ENCODE peak calls at places on chromosome 10, in eight cellular contexts. K is GM23248, I is spleen, Y is pancreas, G is MM.1S, O is PC-9, Z is upper lobe of right lung, N is psoas muscle. D is an unnamed sample. For H3K4me1, the result is how much of the 10 kb centered on the place peaks cover.

GRCh38 chr10:116278832-116279231 is 5.8 kb upstream of the GFRA1 start:
- DNase-seq in Z (no peak), Y (no peak), G (no peak), N (no peak), I (no peak), O (no peak), K (peak), D (no peak)

GRCh38 chr10:11046766-11047165 is 29.1 kb downstream of the CELF2 start:
- DNase-seq in Z (no peak), K (peak), O (no peak), I (no peak), Y (no peak), G (no peak), N (no peak), D (no peak)

GRCh38 chr10:114623661-114624294 is 34.3 kb downstream of the ABLIM1 start:
- DNase-seq in Z (no peak), I (no peak), O (peak), N (no peak), Y (peak), K (peak), G (no peak), D (no peak)

GRCh38 chr10:43230909-43231522 is 35.8 kb downstream of the RASGEF1A start:
- DNase-seq in G (no peak), Y (peak), K (no peak), Z (peak), I (peak), O (no peak), N (no peak), D (no peak)

GRCh38 chr10:124145109-124145860 is 51.9 kb upstream of the CHST15 start:
- DNase-seq in I (peak), Y (peak), Z (peak), K (no peak), O (peak), N (peak), G (no peak), D (no peak)

GRCh38 chr10:47182934-47183725 is 116.9 kb upstream of the GDF10 start:
- DNase-seq in G (no peak), N (no peak), I (peak), O (no peak), K (no peak), Z (peak), Y (no peak), D (no peak)

GRCh38 chr10:98446121-98446655 is 547 bp downstream of the HPS1 start:
- DNase-seq in O (peak), G (peak), N (no peak), K (peak), I (peak), Y (peak), Z (peak), D (no peak)

GRCh38 chr10:59126992-59127391 is 49.5 kb upstream of the PHYHIPL start:
- DNase-seq in G (no peak), I (no peak), Y (no peak), K (no peak), Z (no peak), N (no peak), O (no peak), D (no peak)

GRCh38 chr10:79087721-79088120 is 19.0 kb downstream of the ZMIZ1 start:
- DNase-seq in N (no peak), K (no peak), I (no peak), G (no peak), Y (no peak), Z (no peak), O (no peak), D (no peak)

GRCh38 chr10:79082631-79083581 is 14.1 kb downstream of the ZMIZ1 start:
- DNase-seq in O (no peak), I (peak), G (no peak), N (no peak), Y (no peak), Z (no peak), K (no peak), D (no peak)

GRCh38 chr10:79086822-79087221 is 18.1 kb downstream of the ZMIZ1 start:
- DNase-seq in O (no peak), G (no peak), Y (no peak), I (no peak), K (no peak), N (no peak), Z (no peak), D (no peak)

GRCh38 chr10:79084012-79084971 is 15.5 kb downstream of the ZMIZ1 start:
- DNase-seq in G (peak), K (peak), I (peak), O (peak), N (peak), Y (peak), Z (peak), D (no peak)

DNA sequence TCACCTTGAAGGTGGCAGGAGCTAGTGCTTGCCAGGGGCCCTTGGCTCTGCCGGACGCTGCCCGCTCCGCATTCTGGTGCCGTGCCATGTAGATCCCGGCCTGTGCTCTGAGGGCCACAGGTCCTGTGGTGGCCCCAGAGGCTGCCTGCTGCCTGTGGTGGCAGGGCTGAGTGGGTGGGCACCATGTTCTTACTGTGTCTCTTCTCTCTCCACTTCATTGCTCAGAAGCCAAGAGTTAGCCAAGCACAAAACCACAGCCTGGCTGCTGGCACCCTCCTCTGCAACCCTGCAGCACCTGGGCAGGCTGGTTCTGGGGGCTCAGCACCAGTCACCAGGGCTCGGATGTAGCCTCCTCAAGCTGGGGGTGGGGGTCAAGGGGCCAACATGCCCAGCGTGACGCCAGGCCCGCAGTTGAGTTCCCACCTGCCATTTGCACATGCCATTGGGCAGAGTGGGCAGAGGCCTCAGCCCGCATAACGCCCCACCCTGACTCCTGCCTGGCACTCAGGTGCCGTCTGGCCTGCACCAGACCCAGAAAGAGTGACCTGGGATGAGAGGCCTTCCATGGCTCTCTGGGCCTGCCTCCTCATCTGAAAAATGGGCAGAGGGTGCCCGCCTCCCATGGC is 16.3 kb downstream of the ZMIZ1 start:
- DNase-seq in Y (no peak), N (no peak), G (no peak), O (no peak), Z (no peak), I (peak), K (no peak), D (no peak)
- H3K4me1 ChIP-seq in Y (half or more), N (half or more), G (under half), O (under half), Z (half or more), I (half or more), K (under half), D (under half)

GRCh38 chr10:127735156-127735555 is 1.8 kb upstream of the FOXI2 start:
- DNase-seq in Y (no peak), N (no peak), I (no peak), G (no peak), O (no peak), K (no peak), Z (no peak), D (no peak)

GRCh38 chr10:127737563-127738511 is 852 bp downstream of the FOXI2 start:
- DNase-seq in K (no peak), Y (no peak), O (no peak), I (no peak), G (no peak), N (no peak), Z (no peak), D (no peak)

GRCh38 chr10:127736915-127737562 is at the start of gene FOXI2:
- DNase-seq in Y (no peak), I (no peak), K (no peak), Z (no peak), N (no peak), G (no peak), O (no peak), D (no peak)

GRCh38 chr10:127735723-127736221 is 1.2 kb upstream of the FOXI2 start:
- DNase-seq in N (no peak), K (no peak), I (no peak), G (no peak), O (no peak), Y (no peak), Z (no peak), D (no peak)

GRCh38 chr10:127736222-127736914 is 617 bp upstream of the FOXI2 start:
- DNase-seq in Z (no peak), O (no peak), G (no peak), I (no peak), N (no peak), K (no peak), Y (no peak), D (no peak)
- H3K4me1 ChIP-seq in Z (under half), O (under half), G (under half), I (under half), N (under half), K (under half), Y (under half), D (under half)

GRCh38 chr10:44911081-44911540 is at the start of gene TMEM72:
- DNase-seq in I (no peak), K (no peak), O (no peak), Y (peak), G (no peak), Z (peak), N (no peak), D (no peak)

GRCh38 chr10:44911951-44912350 is 814 bp downstream of the TMEM72 start:
- DNase-seq in Y (no peak), Z (no peak), O (no peak), G (no peak), K (no peak), I (no peak), N (no peak), D (no peak)

GRCh38 chr10:44917848-44918247 is 6.7 kb downstream of the TMEM72 start:
- DNase-seq in N (no peak), I (no peak), Z (no peak), G (no peak), Y (no peak), K (no peak), O (no peak), D (no peak)

GRCh38 chr10:44913312-44914079 is 2.4 kb downstream of the TMEM72 start:
- DNase-seq in I (no peak), Y (no peak), N (no peak), G (peak), O (no peak), Z (no peak), K (no peak), D (peak)

GRCh38 chr10:44914891-44915290 is 3.8 kb downstream of the TMEM72 start:
- DNase-seq in Z (no peak), N (no peak), I (no peak), G (no peak), K (no peak), Y (no peak), O (no peak), D (no peak)
- H3K4me1 ChIP-seq in Z (under half), N (under half), I (under half), G (under half), K (under half), Y (under half), O (under half), D (under half)

GRCh38 chr10:65394898-65395297 is 1530.9 kb upstream of the LRRTM3 start:
- DNase-seq in O (peak), Y (no peak), G (no peak), I (no peak), Z (no peak), K (no peak), N (no peak), D (no peak)
- H3K4me1 ChIP-seq in O (under half), Y (under half), G (under half), I (under half), Z (under half), K (under half), N (under half), D (under half)

DNA sequence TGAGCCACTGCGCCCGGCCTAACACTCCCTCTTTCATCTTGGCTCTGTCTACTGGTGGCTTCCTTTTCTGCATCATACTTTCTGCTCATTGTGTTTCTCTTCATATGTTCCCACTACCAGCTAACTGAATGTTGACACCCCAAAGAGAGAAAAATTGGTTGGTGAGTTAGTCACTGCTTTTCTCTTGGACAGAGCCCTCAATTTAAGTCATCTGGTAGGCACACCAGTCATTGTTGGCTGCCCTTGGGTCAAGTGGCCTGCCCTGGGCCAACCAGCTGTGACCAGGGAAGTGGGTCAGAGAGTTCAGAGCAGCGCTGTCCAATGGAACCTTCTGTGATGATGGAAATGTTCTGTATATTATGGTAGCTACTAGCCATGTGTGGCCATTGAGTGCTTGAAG is 52.0 kb downstream of the GRK5 start:
- DNase-seq in O (no peak), Y (no peak), Z (no peak), K (no peak), G (no peak), N (no peak), I (peak), D (no peak)
- H3K4me1 ChIP-seq in O (under half), Y (under half), Z (under half), K (under half), G (under half), N (under half), I (under half), D (under half)

GRCh38 chr10:95547197-95547596 is 14.0 kb downstream of the SORBS1 start:
- DNase-seq in O (no peak), G (no peak), Z (no peak), I (no peak), K (no peak), N (no peak), Y (no peak), D (no peak)

GRCh38 chr10:95543459-95543858 is 17.7 kb downstream of the SORBS1 start:
- DNase-seq in I (no peak), G (no peak), N (no peak), K (no peak), O (no peak), Z (no peak), Y (no peak), D (no peak)

GRCh38 chr10:95542761-95543160 is 18.4 kb downstream of the SORBS1 start:
- DNase-seq in O (no peak), I (no peak), Z (no peak), G (no peak), N (no peak), K (no peak), Y (no peak), D (no peak)

GRCh38 chr10:95545981-95546380 is 15.2 kb downstream of the SORBS1 start:
- DNase-seq in I (no peak), G (no peak), Y (no peak), Z (no peak), K (no peak), N (no peak), O (no peak), D (no peak)

DNA sequence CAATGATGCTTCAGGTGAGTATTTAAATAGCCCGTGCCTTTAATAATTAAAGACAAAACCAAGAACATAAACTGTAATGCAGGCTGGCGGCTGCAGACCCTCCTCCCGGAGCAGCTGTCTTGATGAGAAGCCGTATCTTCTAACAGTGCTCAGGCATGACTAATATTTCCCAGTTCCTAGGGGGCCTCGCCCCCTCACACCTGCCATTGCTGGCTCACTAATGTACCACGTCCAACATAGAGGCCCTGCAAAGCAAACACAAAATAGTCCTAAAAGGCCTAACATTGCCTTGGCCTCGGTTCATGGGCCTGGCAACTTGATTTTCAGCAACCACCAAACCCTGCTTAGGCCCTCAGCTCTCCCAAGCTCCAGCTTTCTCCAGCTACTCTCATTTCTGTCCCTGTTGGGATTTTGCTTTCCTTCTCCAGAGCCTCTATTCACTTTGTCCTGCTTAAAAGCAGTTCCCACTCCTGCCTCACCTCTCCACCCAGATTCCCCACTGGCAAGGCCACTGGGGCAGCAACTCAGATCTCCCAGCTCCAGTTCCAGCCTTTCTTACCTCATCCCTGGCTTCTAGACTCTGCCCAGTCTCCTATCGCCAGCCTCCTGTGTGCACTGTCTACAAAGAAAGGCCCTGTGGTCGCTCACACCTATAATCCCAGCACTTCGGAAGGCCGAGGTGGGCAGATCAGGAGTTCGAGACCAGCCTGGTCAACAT is 16.2 kb downstream of the SORBS1 start:
- DNase-seq in N (no peak), O (no peak), K (no peak), Y (no peak), I (no peak), Z (no peak), G (no peak), D (no peak)
- H3K4me1 ChIP-seq in N (half or more), O (under half), K (under half), Y (under half), I (under half), Z (under half), G (under half), D (under half)

GRCh38 chr10:113139695-113140094 is 189.6 kb downstream of the TCF7L2 start:
- DNase-seq in I (no peak), K (peak), Z (no peak), N (no peak), Y (no peak), G (no peak), O (no peak), D (no peak)

GRCh38 chr10:113142601-113143000 is 192.6 kb downstream of the TCF7L2 start:
- DNase-seq in N (no peak), K (no peak), Z (no peak), G (no peak), Y (no peak), O (no peak), I (no peak), D (no peak)

GRCh38 chr10:113140612-113141011 is 190.6 kb downstream of the TCF7L2 start:
- DNase-seq in K (no peak), I (no peak), N (no peak), Z (no peak), G (no peak), O (no peak), Y (no peak), D (no peak)

GRCh38 chr10:113135025-113135424 is 185.0 kb downstream of the TCF7L2 start:
- DNase-seq in N (no peak), Y (no peak), K (no peak), G (no peak), I (no peak), Z (no peak), O (no peak), D (no peak)

DNA sequence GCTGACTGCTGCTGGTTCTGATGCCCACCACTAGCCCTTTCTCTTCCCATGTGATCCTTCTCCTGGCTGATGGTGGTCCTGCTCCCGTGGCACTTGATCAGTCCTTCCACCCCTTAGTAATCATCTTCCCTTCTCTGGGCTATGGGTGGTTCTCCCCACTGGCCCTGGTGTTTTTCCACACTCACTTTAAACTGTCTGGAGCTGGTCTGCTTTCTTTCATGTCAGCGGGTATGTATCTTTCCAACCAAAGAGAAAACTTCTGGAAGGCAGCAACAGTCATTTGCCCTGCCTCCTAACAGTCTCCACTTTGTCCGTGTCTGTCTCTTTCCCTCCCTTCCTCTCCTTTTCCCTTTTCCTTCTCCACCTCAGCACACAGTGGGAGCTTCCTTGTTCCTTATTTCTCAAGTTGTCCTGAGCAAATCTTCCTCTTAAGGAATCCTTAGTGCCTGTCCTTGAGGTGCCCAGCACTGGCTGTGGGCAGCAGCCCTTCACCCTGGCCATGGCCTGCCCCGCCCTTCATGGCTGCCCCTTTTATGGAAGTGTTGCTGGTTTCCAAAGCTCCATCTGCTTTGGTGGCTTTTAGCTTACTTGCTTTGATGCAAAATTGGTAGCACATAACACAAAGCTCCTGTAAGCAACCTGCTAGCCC is 189.0 kb downstream of the TCF7L2 start:
- DNase-seq in K (no peak), O (no peak), G (no peak), I (no peak), Z (no peak), N (no peak), Y (no peak), D (no peak)
- H3K4me1 ChIP-seq in K (under half), O (under half), G (under half), I (under half), Z (under half), N (under half), Y (under half), D (under half)

GRCh38 chr10:89263531-89263930 is 12.0 kb upstream of the LIPA start:
- DNase-seq in Y (no peak), K (no peak), Z (no peak), I (no peak), N (no peak), O (peak), G (no peak), D (no peak)

GRCh38 chr10:89263091-89263490 is 11.5 kb upstream of the LIPA start:
- DNase-seq in Y (no peak), N (no peak), G (no peak), I (no peak), O (no peak), Z (no peak), K (no peak), D (no peak)

GRCh38 chr10:89269822-89270483 is 18.4 kb upstream of the LIPA start:
- DNase-seq in Y (no peak), I (no peak), N (no peak), Z (no peak), G (no peak), K (no peak), O (no peak), D (no peak)

GRCh38 chr10:89271532-89271931 is 20.0 kb upstream of the LIPA start:
- DNase-seq in O (peak), N (no peak), Z (no peak), I (no peak), G (no peak), K (no peak), Y (no peak), D (no peak)

GRCh38 chr10:89267056-89267455 is 15.5 kb upstream of the LIPA start:
- DNase-seq in N (no peak), Y (no peak), K (no peak), Z (no peak), G (no peak), O (no peak), I (no peak), D (no peak)
- H3K4me1 ChIP-seq in N (under half), Y (under half), K (under half), Z (under half), G (under half), O (under half), I (under half), D (under half)